ENCODE peak calls at places on chromosomes 4 and X, in nine cellular contexts. K is CD4-positive, alpha-beta T cell; L is adipocyte; B is T1000; P is stimulated activated CD4-positive, alpha-beta T cell treated with anti-CD3 and anti-CD28 coated beads, Interleukin-12 subunit alpha, Interleukin-12 subunit beta, amount 100 ng/mL, for 24 hours; G is fibroblast of the aortic adventitia; W is naive thymus-derived CD8-positive, alpha-beta T cell; M is NCI-H460; S is CD4-positive, CD25-positive, alpha-beta regulatory T cell. V is an unnamed sample.

GRCh38 chrX:69293776-69294601 is 128.7 kb upstream of the PJA1 start:
- DNase-seq in K (no peak), L (no peak), B (no peak), P (no peak), G (no peak), W (no peak), M (no peak), S (no peak), V (no peak)

GRCh38 chrX:139642241-139642927 is 65.6 kb downstream of the MCF2 start:
- DNase-seq in K (no peak), L (peak; percentile 3), B (no peak), P (no peak), G (peak; percentile 16), W (no peak), M (no peak), S (no peak), V (no peak)

GRCh38 chrX:145506225-145506624 is 258.9 kb downstream of the SPANXN1 start:
- DNase-seq in K (no peak), L (no peak), B (no peak), P (no peak), G (no peak), W (no peak), M (no peak), S (no peak), V (peak; percentile 29)

GRCh38 chr4:73676881-73677323 is 56.7 kb upstream of the RASSF6 start:
- DNase-seq in K (no peak), L (no peak), B (no peak), P (no peak), G (peak; percentile 37), W (no peak), M (peak; percentile 79), S (no peak), V (peak; percentile 85)

GRCh38 chr4:138092060-138092459 is 150.1 kb downstream of the SLC7A11 start:
- DNase-seq in K (no peak), L (no peak), B (no peak), P (no peak), G (no peak), W (no peak), M (no peak), S (no peak), V (no peak)

GRCh38 chrX:38929966-38930421 is 128.7 kb downstream of the MID1IP1 start:
- DNase-seq in K (no peak), L (peak; percentile 6), B (peak; percentile 11), P (no peak), G (peak; percentile 75), W (no peak), M (no peak), S (no peak), V (no peak)

GRCh38 chr4:105306158-105306781 is 159.6 kb downstream of the TET2 start:
- DNase-seq in K (no peak), L (no peak), B (no peak), P (peak; percentile 31), G (no peak), W (no peak), M (no peak), S (peak; percentile 33), V (peak; percentile 4)

GRCh38 chr4:32790803-32791202 is 2070.6 kb downstream of the PCDH7 start:
- DNase-seq in K (no peak), L (no peak), B (no peak), P (no peak), G (no peak), W (no peak), M (no peak), S (no peak), V (no peak)

GRCh38 chr4:71187399-71188196 is 151.2 kb upstream of the SLC4A4 start:
- DNase-seq in K (peak; percentile 4), L (peak; percentile 75), B (no peak), P (no peak), G (peak; percentile 42), W (no peak), M (no peak), S (peak; percentile 4), V (no peak)

GRCh38 chrX:19121898-19122640 is at the start of gene ADGRG2:
- DNase-seq in K (no peak), L (peak; percentile 49), B (peak; percentile 1), P (no peak), G (peak; percentile 2), W (no peak), M (peak; percentile 50), S (no peak), V (no peak)

GRCh38 chr4:120304801-120305200 is 238.2 kb upstream of the MAD2L1 start:
- DNase-seq in K (no peak), L (peak; percentile 63), B (no peak), P (no peak), G (peak; percentile 19), W (no peak), M (no peak), S (no peak), V (no peak)

GRCh38 chr4:2796261-2797187 is 3.6 kb downstream of the SH3BP2 start:
- DNase-seq in K (no peak), L (peak; percentile 68), B (peak; percentile 91), P (no peak), G (peak; percentile 69), W (no peak), M (no peak), S (no peak), V (peak; percentile 55)

V was measured in RWPE1.